ENCODE peak calls at places on chromosomes 4 and X, in ten cellular contexts. M is fibroblast of the aortic adventitia, L is body of pancreas, H is choroid plexus epithelial cell, B is upper lobe of right lung, G is hepatocyte, O is GM23338, K is neural progenitor cell, Q is right lobe of liver, I is mucosa of descending colon. P is an unnamed sample.

GRCh38 chrX:132330156-132330729 is 111.0 kb upstream of the RAP2C start:
- DNase-seq in O (no peak), Q (no peak), G (no peak), L (no peak), I (no peak), B (no peak), K (no peak), H (no peak), M (no peak), P (no peak)

GRCh38 chrX:24902808-24903207 is 113.0 kb downstream of the ARX start:
- DNase-seq in B (no peak), I (no peak), G (peak; percentile 10), K (no peak), M (peak; percentile 85), O (no peak), L (no peak), Q (no peak), H (peak; percentile 86), P (no peak)

GRCh38 chr4:168527560-168527959 is 30.7 kb downstream of the PALLD start:
- DNase-seq in G (no peak), H (no peak), Q (no peak), L (no peak), K (no peak), O (no peak), I (no peak), B (no peak), M (no peak), P (no peak)

GRCh38 chr4:4541040-4541631 is 712 bp downstream of the STX18 start:
- DNase-seq in O (no peak), G (peak; percentile 46), I (no peak), B (peak; percentile 71), Q (peak; percentile 33), K (no peak), L (peak; percentile 15), H (peak; percentile 72), M (peak; percentile 51), P (no peak)

GRCh38 chr4:2964077-2964471 is 703 bp downstream of the GRK4 start:
- DNase-seq in B (no peak), I (no peak), O (no peak), M (no peak), K (peak; percentile 19), G (no peak), Q (no peak), L (no peak), H (no peak), P (peak; percentile 62)

GRCh38 chr4:61783050-61783449 is 582.9 kb downstream of the ADGRL3 start:
- DNase-seq in B (no peak), G (no peak), K (no peak), H (no peak), M (no peak), L (no peak), O (no peak), I (no peak), Q (no peak), P (no peak)

GRCh38 chr4:3747582-3747906 is 18.6 kb upstream of the ADRA2C start:
- DNase-seq in M (no peak), G (no peak), B (no peak), H (peak; percentile 6), Q (no peak), I (no peak), O (peak; percentile 83), L (no peak), K (peak; percentile 67), P (peak; percentile 92)

GRCh38 chrX:39611468-39611867 is 486.3 kb downstream of the BCOR start:
- DNase-seq in B (no peak), G (no peak), K (no peak), O (no peak), M (no peak), H (no peak), I (no peak), Q (no peak), L (no peak), P (no peak)

GRCh38 chr4:101600287-101600686 is 190.2 kb upstream of the BANK1 start:
- DNase-seq in B (no peak), K (no peak), Q (no peak), G (peak; percentile 7), L (no peak), M (peak; percentile 60), I (no peak), H (no peak), O (no peak), P (no peak)

GRCh38 chr4:145788765-145789164 is 108.8 kb downstream of the C4orf51 start:
- DNase-seq in Q (no peak), L (no peak), K (no peak), I (no peak), B (no peak), G (no peak), M (no peak), H (no peak), O (no peak), P (no peak)

GRCh38 chrX:106917830-106918500 is 2.2 kb upstream of the CLDN2 start:
- DNase-seq in K (no peak), I (no peak), O (no peak), B (no peak), M (peak; percentile 81), Q (no peak), H (peak; percentile 70), G (no peak), L (peak; percentile 65), P (no peak)

GRCh38 chr4:6494431-6495295 is 22.2 kb upstream of the PPP2R2C start:
- DNase-seq in I (no peak), O (no peak), K (no peak), B (no peak), M (no peak), L (no peak), H (no peak), Q (no peak), G (no peak), P (no peak)

GRCh38 chr4:122341906-122342305 is 36.9 kb upstream of the ADAD1 start:
- DNase-seq in O (peak; percentile 13), B (no peak), L (no peak), Q (no peak), I (no peak), H (peak; percentile 80), G (peak; percentile 7), M (peak; percentile 81), K (no peak), P (no peak)

GRCh38 chrX:100700809-100701208 is 31.1 kb downstream of the SYTL4 start:
- DNase-seq in M (no peak), G (no peak), I (no peak), Q (no peak), H (no peak), L (no peak), O (no peak), B (no peak), K (no peak), P (no peak)

GRCh38 chr4:101155368-101155767 is 192.0 kb downstream of the PPP3CA start:
- DNase-seq in H (peak; percentile 39), L (no peak), O (peak; percentile 25), G (no peak), Q (no peak), M (peak; percentile 76), K (peak; percentile 21), I (no peak), B (no peak), P (no peak)

DNA sequence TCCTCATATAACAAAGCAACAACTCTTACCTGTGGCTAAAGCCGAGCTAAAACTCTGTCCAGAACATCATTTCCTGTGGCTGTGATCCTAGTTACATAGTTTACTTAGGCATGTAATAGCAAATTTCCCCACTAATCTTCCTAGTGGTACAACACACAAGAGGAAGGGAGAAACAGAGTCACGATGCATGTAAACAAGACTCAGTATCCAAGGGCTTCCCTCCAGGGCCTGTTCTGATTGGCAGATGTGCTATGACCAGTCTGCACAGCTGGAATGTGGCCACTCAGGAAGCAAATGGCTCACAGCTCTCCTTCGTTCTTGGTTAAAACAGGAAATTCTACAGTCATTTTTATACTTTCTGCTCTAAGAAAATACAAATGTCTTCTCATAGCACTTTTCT is 49.2 kb upstream of the PRSS48 start:
- DNase-seq in G (peak; percentile 51), K (no peak), I (no peak), H (peak; percentile 99), M (peak; percentile 87), O (no peak), L (peak; percentile 33), Q (no peak), B (no peak), P (no peak)
- H3K4me3 ChIP-seq in G (no peak overlapping the region), K (no peak overlapping the region), I (no peak overlapping the region), H (peak overlapping the region; percentile 58), M (peak overlapping the region; percentile 68), O (no peak overlapping the region), L (no peak overlapping the region), Q (no peak overlapping the region), B (peak overlapping the region; percentile 50), P (no peak overlapping the region)

DNA sequence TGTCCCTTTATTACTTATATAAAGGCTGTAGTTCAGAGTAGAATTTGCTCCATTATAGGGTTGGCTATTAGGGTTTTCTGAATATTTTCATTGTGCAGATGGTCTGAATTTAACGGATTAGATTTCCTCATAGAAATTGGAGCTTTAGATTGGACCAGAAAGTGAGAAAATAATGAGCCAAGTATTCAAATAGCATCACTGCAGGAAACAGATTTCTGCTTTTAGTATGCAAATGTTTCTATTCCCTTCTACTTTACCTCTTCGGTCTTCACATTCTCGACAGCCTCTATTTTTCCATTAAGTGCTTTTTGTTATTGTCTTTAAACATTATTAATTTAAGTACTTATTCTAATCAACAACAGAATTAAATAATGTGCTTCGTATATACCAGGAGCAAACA is 55.4 kb downstream of the TRIM2 start:
- DNase-seq in B (no peak), H (no peak), M (no peak), O (peak; percentile 44), G (no peak), I (no peak), L (no peak), K (no peak), Q (no peak), P (no peak)
- H3K4me3 ChIP-seq in B (no peak overlapping the region), H (no peak overlapping the region), M (no peak overlapping the region), O (peak overlapping the region; percentile 44), G (no peak overlapping the region), I (no peak overlapping the region), L (no peak overlapping the region), K (peak overlapping the region; percentile 60), Q (no peak overlapping the region), P (no peak overlapping the region)

GRCh38 chr4:77581724-77582123 is 23.9 kb upstream of the CXCL13 start:
- DNase-seq in Q (no peak), G (no peak), O (no peak), I (no peak), B (no peak), H (no peak), L (no peak), K (no peak), M (no peak), P (no peak)
- H3K4me3 ChIP-seq in Q (no peak overlapping the region), G (no peak overlapping the region), O (no peak overlapping the region), I (no peak overlapping the region), B (no peak overlapping the region), H (no peak overlapping the region), L (no peak overlapping the region), K (no peak overlapping the region), M (no peak overlapping the region), P (no peak overlapping the region)

GRCh38 chr4:107897823-107898222 is 33.5 kb upstream of the CYP2U1 start:
- DNase-seq in M (no peak), G (no peak), B (no peak), H (no peak), Q (no peak), L (no peak), O (no peak), K (no peak), I (no peak), P (no peak)
- H3K4me3 ChIP-seq in M (no peak overlapping the region), G (no peak overlapping the region), B (no peak overlapping the region), H (no peak overlapping the region), Q (no peak overlapping the region), L (no peak overlapping the region), O (no peak overlapping the region), K (no peak overlapping the region), I (no peak overlapping the region), P (no peak overlapping the region)